ENCODE peak calls at places on chromosome 4, in seven cellular contexts. One of them, this sample, is unnamed.
A peak's percentile ranks its signal among the peaks of the same experiment; 100 is the strongest.

GRCh38 chr4:142631836-142632235 is 214.3 kb downstream of the INPP4B start:
- DNase-seq in CD4-positive, alpha-beta T cell: no peak
- DNase-seq in glutamatergic neuron: no peak
- DNase-seq in H9: no peak
- DNase-seq in left ventricle myocardium inferior: no peak
- DNase-seq in astrocyte: no peak
- DNase-seq in astrocyte of the cerebellum: no peak
- DNase-seq in this sample: no peak

GRCh38 chr4:173860079-173860478 is 330.1 kb upstream of the HAND2 start:
- DNase-seq in CD4-positive, alpha-beta T cell: no peak
- DNase-seq in glutamatergic neuron: no peak
- DNase-seq in H9: no peak
- DNase-seq in left ventricle myocardium inferior: no peak
- DNase-seq in astrocyte: peak; percentile 2
- DNase-seq in astrocyte of the cerebellum: no peak
- DNase-seq in this sample: no peak

GRCh38 chr4:117968606-117969005 is 65.7 kb upstream of the NDST3 start:
- DNase-seq in CD4-positive, alpha-beta T cell: no peak
- DNase-seq in glutamatergic neuron: no peak
- DNase-seq in H9: no peak
- DNase-seq in left ventricle myocardium inferior: no peak
- DNase-seq in astrocyte: no peak
- DNase-seq in astrocyte of the cerebellum: no peak
- DNase-seq in this sample: no peak

GRCh38 chr4:37641352-37641751 is 44.8 kb downstream of the RELL1 start:
- DNase-seq in CD4-positive, alpha-beta T cell: no peak
- DNase-seq in glutamatergic neuron: no peak
- DNase-seq in H9: no peak
- DNase-seq in left ventricle myocardium inferior: no peak
- DNase-seq in astrocyte: no peak
- DNase-seq in astrocyte of the cerebellum: no peak
- DNase-seq in this sample: no peak

GRCh38 chr4:52548818-52549570 is 110.1 kb downstream of the USP46 start:
- DNase-seq in CD4-positive, alpha-beta T cell: no peak
- DNase-seq in glutamatergic neuron: no peak
- DNase-seq in H9: no peak
- DNase-seq in left ventricle myocardium inferior: no peak
- DNase-seq in astrocyte: no peak
- DNase-seq in astrocyte of the cerebellum: no peak
- DNase-seq in this sample: no peak

GRCh38 chr4:175946472-175947116 is 119.0 kb upstream of the WDR17 start:
- DNase-seq in CD4-positive, alpha-beta T cell: no peak
- DNase-seq in glutamatergic neuron: no peak
- DNase-seq in H9: no peak
- DNase-seq in left ventricle myocardium inferior: no peak
- DNase-seq in astrocyte: no peak
- DNase-seq in astrocyte of the cerebellum: no peak
- DNase-seq in this sample: no peak

GRCh38 chr4:184514121-184514988 is 40.0 kb upstream of the IRF2 start:
- DNase-seq in CD4-positive, alpha-beta T cell: no peak
- DNase-seq in glutamatergic neuron: no peak
- DNase-seq in H9: no peak
- DNase-seq in left ventricle myocardium inferior: peak; percentile 46
- DNase-seq in astrocyte: peak; percentile 86
- DNase-seq in astrocyte of the cerebellum: peak; percentile 62
- DNase-seq in this sample: no peak

GRCh38 chr4:113976937-113977855 is 2.3 kb downstream of the ARSJ start:
- DNase-seq in CD4-positive, alpha-beta T cell: no peak
- DNase-seq in glutamatergic neuron: no peak
- DNase-seq in H9: no peak
- DNase-seq in left ventricle myocardium inferior: no peak
- DNase-seq in astrocyte: no peak
- DNase-seq in astrocyte of the cerebellum: no peak
- DNase-seq in this sample: no peak

GRCh38 chr4:15855804-15856475 is 77.8 kb downstream of the CD38 start:
- DNase-seq in CD4-positive, alpha-beta T cell: no peak
- DNase-seq in glutamatergic neuron: no peak
- DNase-seq in H9: no peak
- DNase-seq in left ventricle myocardium inferior: peak; percentile 76
- DNase-seq in astrocyte: no peak
- DNase-seq in astrocyte of the cerebellum: peak; percentile 8
- DNase-seq in this sample: no peak

GRCh38 chr4:154741131-154741530 is 2.7 kb upstream of the LRAT start:
- DNase-seq in CD4-positive, alpha-beta T cell: no peak
- DNase-seq in glutamatergic neuron: no peak
- DNase-seq in H9: peak; percentile 55
- DNase-seq in left ventricle myocardium inferior: no peak
- DNase-seq in astrocyte: no peak
- DNase-seq in astrocyte of the cerebellum: no peak
- DNase-seq in this sample: no peak

GRCh38 chr4:106032851-106033286 is 137.6 kb downstream of the NPNT start:
- DNase-seq in CD4-positive, alpha-beta T cell: no peak
- DNase-seq in glutamatergic neuron: no peak
- DNase-seq in H9: no peak
- DNase-seq in left ventricle myocardium inferior: no peak
- DNase-seq in astrocyte: peak; percentile 17
- DNase-seq in astrocyte of the cerebellum: no peak
- DNase-seq in this sample: no peak

GRCh38 chr4:53583513-53583912 is 7.8 kb downstream of the LNX1 start:
- DNase-seq in CD4-positive, alpha-beta T cell: no peak
- DNase-seq in glutamatergic neuron: no peak
- DNase-seq in H9: no peak
- DNase-seq in left ventricle myocardium inferior: no peak
- DNase-seq in astrocyte: no peak
- DNase-seq in astrocyte of the cerebellum: no peak
- DNase-seq in this sample: no peak

GRCh38 chr4:53589511-53589910 is 1.8 kb downstream of the LNX1 start:
- DNase-seq in CD4-positive, alpha-beta T cell: no peak
- DNase-seq in glutamatergic neuron: no peak
- DNase-seq in H9: no peak
- DNase-seq in left ventricle myocardium inferior: no peak
- DNase-seq in astrocyte: no peak
- DNase-seq in astrocyte of the cerebellum: no peak
- DNase-seq in this sample: no peak

GRCh38 chr4:53586121-53586816 is 5.0 kb downstream of the LNX1 start:
- DNase-seq in CD4-positive, alpha-beta T cell: no peak
- DNase-seq in glutamatergic neuron: no peak
- DNase-seq in H9: no peak
- DNase-seq in left ventricle myocardium inferior: no peak
- DNase-seq in astrocyte: peak; percentile 95
- DNase-seq in astrocyte of the cerebellum: peak; percentile 79
- DNase-seq in this sample: no peak

GRCh38 chr4:53584658-53585057 is 6.6 kb downstream of the LNX1 start:
- DNase-seq in CD4-positive, alpha-beta T cell: no peak
- DNase-seq in glutamatergic neuron: no peak
- DNase-seq in H9: no peak
- DNase-seq in left ventricle myocardium inferior: no peak
- DNase-seq in astrocyte: no peak
- DNase-seq in astrocyte of the cerebellum: no peak
- DNase-seq in this sample: no peak

GRCh38 chr4:53587123-53587522 is 4.2 kb downstream of the LNX1 start:
- DNase-seq in CD4-positive, alpha-beta T cell: no peak
- DNase-seq in glutamatergic neuron: no peak
- DNase-seq in H9: no peak
- DNase-seq in left ventricle myocardium inferior: no peak
- DNase-seq in astrocyte: no peak
- DNase-seq in astrocyte of the cerebellum: no peak
- DNase-seq in this sample: no peak
- TF ChIP-seq CTCF in CD4-positive, alpha-beta T cell: no peak
- TF ChIP-seq CTCF in glutamatergic neuron: no peak
- TF ChIP-seq CTCF in H9: no peak
- TF ChIP-seq CTCF in left ventricle myocardium inferior: no peak
- TF ChIP-seq CTCF in astrocyte: no peak
- TF ChIP-seq CTCF in astrocyte of the cerebellum: no peak
- TF ChIP-seq CTCF in this sample: no peak

GRCh38 chr4:40916880-40917279 is 167.1 kb downstream of the NSUN7 start:
- DNase-seq in CD4-positive, alpha-beta T cell: no peak
- DNase-seq in glutamatergic neuron: peak; percentile 28
- DNase-seq in H9: peak; percentile 82
- DNase-seq in left ventricle myocardium inferior: peak; percentile 38
- DNase-seq in astrocyte: no peak
- DNase-seq in astrocyte of the cerebellum: no peak
- DNase-seq in this sample: no peak
- TF ChIP-seq CTCF in CD4-positive, alpha-beta T cell: no peak
- TF ChIP-seq CTCF in glutamatergic neuron: no peak
- TF ChIP-seq CTCF in H9: peak; percentile 74
- TF ChIP-seq CTCF in left ventricle myocardium inferior: peak; percentile 48
- TF ChIP-seq CTCF in astrocyte: peak; percentile 16
- TF ChIP-seq CTCF in astrocyte of the cerebellum: peak; percentile 35
- TF ChIP-seq CTCF in this sample: no peak

GRCh38 chr4:141133146-141134006 is at the start of gene RNF150:
- DNase-seq in CD4-positive, alpha-beta T cell: no peak
- DNase-seq in glutamatergic neuron: peak; percentile 84
- DNase-seq in H9: peak; percentile 88
- DNase-seq in left ventricle myocardium inferior: peak; percentile 72
- DNase-seq in astrocyte: peak; percentile 92
- DNase-seq in astrocyte of the cerebellum: peak; percentile 87
- DNase-seq in this sample: no peak
- TF ChIP-seq CTCF in CD4-positive, alpha-beta T cell: peak; percentile 20
- TF ChIP-seq CTCF in glutamatergic neuron: peak; percentile 65
- TF ChIP-seq CTCF in H9: peak; percentile 81
- TF ChIP-seq CTCF in left ventricle myocardium inferior: peak; percentile 72
- TF ChIP-seq CTCF in astrocyte: peak; percentile 85
- TF ChIP-seq CTCF in astrocyte of the cerebellum: peak; percentile 85
- TF ChIP-seq CTCF in this sample: no peak

DNA sequence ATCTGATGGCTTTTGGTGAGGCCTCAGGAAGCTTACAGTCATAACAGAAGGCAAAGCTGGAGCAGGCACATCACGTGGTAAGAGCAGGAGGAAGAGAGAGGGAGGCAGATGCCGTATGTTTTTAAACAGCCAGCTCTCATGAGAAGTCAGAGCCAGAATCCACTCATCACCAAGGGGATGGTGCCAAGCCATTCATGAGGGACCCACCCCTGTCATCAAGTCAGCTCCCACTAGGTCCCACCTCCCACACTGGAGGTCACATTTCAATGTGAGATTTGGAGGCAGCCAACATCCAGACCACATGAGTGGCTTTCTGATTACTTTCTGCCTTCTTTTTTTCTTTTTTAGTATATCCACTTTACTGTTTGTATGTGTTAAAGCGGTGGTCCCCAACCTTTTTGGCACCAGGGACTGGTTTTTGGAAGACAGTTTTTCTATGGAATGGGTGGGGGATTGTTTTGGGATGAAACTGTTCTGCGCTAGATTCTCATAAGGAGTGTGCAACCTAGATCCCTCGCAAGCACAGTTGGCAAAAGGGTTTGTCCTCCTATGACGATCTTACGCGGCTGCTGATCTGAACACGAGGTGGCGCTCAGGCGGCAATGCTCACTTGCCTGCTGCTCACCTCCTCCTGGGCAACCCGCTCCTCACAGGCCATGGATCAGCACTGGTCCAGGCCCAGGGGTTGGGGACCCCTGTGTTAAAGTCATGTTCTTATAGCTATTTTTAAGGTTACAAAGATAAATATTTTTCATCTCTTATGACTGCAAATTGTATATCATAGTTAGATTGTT is 61.7 kb downstream of the SLIT2 start:
- DNase-seq in CD4-positive, alpha-beta T cell: no peak
- DNase-seq in glutamatergic neuron: peak; percentile 79
- DNase-seq in H9: peak; percentile 84
- DNase-seq in left ventricle myocardium inferior: no peak
- DNase-seq in astrocyte: no peak
- DNase-seq in astrocyte of the cerebellum: no peak
- DNase-seq in this sample: no peak
- TF ChIP-seq CTCF in CD4-positive, alpha-beta T cell: no peak
- TF ChIP-seq CTCF in glutamatergic neuron: peak; percentile 42
- TF ChIP-seq CTCF in H9: peak; percentile 82
- TF ChIP-seq CTCF in left ventricle myocardium inferior: peak; percentile 24
- TF ChIP-seq CTCF in astrocyte: no peak
- TF ChIP-seq CTCF in astrocyte of the cerebellum: no peak
- TF ChIP-seq CTCF in this sample: no peak

DNA sequence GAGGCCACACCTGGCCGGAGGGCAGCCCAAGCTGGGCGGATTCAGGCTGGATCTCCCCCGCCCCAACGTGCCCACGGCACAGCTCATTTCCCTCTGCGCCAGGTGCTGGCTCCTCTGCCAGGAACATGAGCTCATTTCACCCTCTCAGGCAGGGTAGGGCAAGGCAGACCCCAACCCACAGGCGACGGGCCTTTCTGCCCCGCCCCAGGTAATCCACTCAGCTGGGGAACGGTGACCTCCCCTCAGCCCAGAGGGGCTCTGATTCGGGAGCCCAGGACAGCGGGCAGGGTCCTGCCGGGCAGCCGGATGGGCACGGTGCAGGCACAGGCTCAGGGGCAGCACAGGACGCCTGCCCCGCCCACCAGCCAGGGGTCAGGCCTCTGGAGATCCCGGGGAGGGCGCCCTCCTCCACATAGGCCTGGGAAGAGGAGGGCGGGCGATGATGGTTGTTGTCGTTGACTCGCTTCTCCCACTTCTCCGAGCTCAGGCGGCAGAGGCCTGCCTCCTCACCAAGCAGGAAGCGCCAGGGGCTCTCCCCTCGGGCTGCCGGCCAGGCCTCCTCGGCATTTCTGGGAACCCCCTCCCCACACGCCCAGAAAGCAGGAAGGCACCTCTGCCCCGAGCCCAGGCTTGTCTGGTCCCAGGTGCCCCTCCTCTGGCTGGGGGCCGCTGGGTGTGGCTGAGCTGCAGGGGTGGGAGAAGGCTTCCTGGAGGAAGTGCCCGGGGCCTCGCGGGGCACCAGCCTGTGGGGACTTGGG is 31.1 kb downstream of the TACC3 start:
- DNase-seq in CD4-positive, alpha-beta T cell: no peak
- DNase-seq in glutamatergic neuron: no peak
- DNase-seq in H9: no peak
- DNase-seq in left ventricle myocardium inferior: no peak
- DNase-seq in astrocyte: no peak
- DNase-seq in astrocyte of the cerebellum: no peak
- DNase-seq in this sample: no peak
- TF ChIP-seq CTCF in CD4-positive, alpha-beta T cell: no peak
- TF ChIP-seq CTCF in glutamatergic neuron: no peak
- TF ChIP-seq CTCF in H9: peak; percentile 19
- TF ChIP-seq CTCF in left ventricle myocardium inferior: no peak
- TF ChIP-seq CTCF in astrocyte: no peak
- TF ChIP-seq CTCF in astrocyte of the cerebellum: no peak
- TF ChIP-seq CTCF in this sample: no peak

DNA sequence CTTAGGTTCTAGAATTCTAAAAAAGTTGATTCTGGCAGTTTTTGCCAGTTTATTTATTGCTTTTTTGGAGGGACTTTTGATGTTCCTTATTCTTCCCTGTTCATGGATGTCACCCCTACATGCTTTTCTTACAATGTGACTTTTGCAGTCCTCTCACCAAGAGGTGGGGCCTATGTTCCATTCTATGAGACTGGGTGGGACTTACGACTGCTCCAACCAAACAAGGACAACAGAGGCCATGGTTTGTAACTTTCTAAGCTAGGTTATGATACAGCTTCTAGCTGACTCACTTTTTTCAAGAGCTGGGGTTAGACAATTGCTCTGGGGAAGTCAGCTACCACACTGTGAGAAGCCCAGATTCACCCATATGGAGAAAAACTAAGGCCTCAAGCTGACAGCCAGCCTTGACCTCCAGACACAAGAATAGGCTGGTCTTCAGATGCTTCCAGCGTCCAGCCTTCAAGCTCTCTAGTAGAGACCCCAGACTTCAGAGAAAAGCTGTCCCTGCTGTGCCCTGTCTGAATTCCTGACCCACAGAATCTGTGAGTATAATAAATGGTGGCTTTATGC is 39.5 kb downstream of the ENOPH1 start:
- DNase-seq in CD4-positive, alpha-beta T cell: no peak
- DNase-seq in glutamatergic neuron: no peak
- DNase-seq in H9: no peak
- DNase-seq in left ventricle myocardium inferior: no peak
- DNase-seq in astrocyte: peak; percentile 63
- DNase-seq in astrocyte of the cerebellum: no peak
- DNase-seq in this sample: no peak
- TF ChIP-seq CTCF in CD4-positive, alpha-beta T cell: no peak
- TF ChIP-seq CTCF in glutamatergic neuron: no peak
- TF ChIP-seq CTCF in H9: no peak
- TF ChIP-seq CTCF in left ventricle myocardium inferior: no peak
- TF ChIP-seq CTCF in astrocyte: no peak
- TF ChIP-seq CTCF in astrocyte of the cerebellum: no peak
- TF ChIP-seq CTCF in this sample: no peak

This sample was measured in natural killer cell.